ENCODE peak calls at places on chromosome 20, in ten cellular contexts. W, E, R, B, Y, H, U, S, C and Q are unnamed samples.

GRCh38 chr20:4661191-4661590 is 60.5 kb upstream of the PRND start:
- DNase-seq in E (no peak), C (no peak), B (no peak), R (no peak), H (no peak), S (peak), U (no peak), Y (no peak), W (no peak), Q (no peak)

GRCh38 chr20:8722277-8722928 is 346.5 kb upstream of the PLCB4 start:
- DNase-seq in U (peak), B (peak), E (peak), C (peak), R (peak), H (peak), Y (peak), S (no peak), W (peak), Q (peak)

GRCh38 chr20:34377072-34377847 is 14.2 kb downstream of the ITCH start:
- DNase-seq in B (no peak), Y (no peak), S (no peak), U (no peak), R (no peak), C (no peak), W (no peak), E (no peak), H (no peak), Q (no peak)

GRCh38 chr20:32918296-32918695 is 59.6 kb downstream of the EFCAB8 start:
- DNase-seq in E (no peak), B (no peak), H (no peak), U (no peak), Y (no peak), R (no peak), S (no peak), W (no peak), C (no peak), Q (no peak)

GRCh38 chr20:24492031-24492607 is 22.7 kb downstream of the SYNDIG1 start:
- DNase-seq in B (no peak), R (peak), U (no peak), C (no peak), S (no peak), H (peak), W (no peak), Y (no peak), E (no peak), Q (no peak)

GRCh38 chr20:1212607-1213396 is 9.5 kb downstream of the C20orf202 start:
- DNase-seq in S (peak), C (peak), E (peak), B (peak), H (peak), R (peak), Y (peak), W (peak), U (no peak), Q (peak)

GRCh38 chr20:57124800-57125399 is 141.5 kb downstream of the BMP7 start:
- DNase-seq in S (no peak), U (no peak), W (no peak), H (no peak), B (no peak), E (no peak), R (peak), Y (no peak), C (no peak), Q (no peak)

GRCh38 chr20:38692436-38693411 is 31.6 kb upstream of the SLC32A1 start:
- DNase-seq in U (peak), E (peak), B (peak), Y (peak), C (no peak), H (peak), S (peak), R (peak), W (peak), Q (peak)

GRCh38 chr20:63735859-63736718 is at the start of gene LIME1:
- DNase-seq in S (peak), Y (no peak), B (no peak), H (peak), E (no peak), U (no peak), R (no peak), W (no peak), C (no peak), Q (no peak)

GRCh38 chr20:52747736-52748135 is 224.4 kb upstream of the TSHZ2 start:
- DNase-seq in H (peak), S (no peak), C (no peak), Y (no peak), E (no peak), B (no peak), R (peak), W (no peak), U (no peak), Q (no peak)

GRCh38 chr20:61601853-61602252 is 349.8 kb downstream of the CDH4 start:
- DNase-seq in E (no peak), S (no peak), Y (no peak), C (no peak), B (no peak), W (no peak), H (no peak), R (no peak), U (no peak), Q (no peak)

GRCh38 chr20:15511551-15511950 is 1061.7 kb downstream of the KIF16B start:
- DNase-seq in E (no peak), S (no peak), W (no peak), U (no peak), B (no peak), C (no peak), Y (no peak), H (no peak), R (no peak), Q (no peak)